ENCODE peak calls at places on chromosomes 3 and 15, in nine cellular contexts. X is lower lobe of right lung, B is cardiac fibroblast, V is psoas muscle, S is mammary epithelial cell, O is nephron progenitor cell, L is K562, G is endothelial cell, D is breast epithelium. K is an unnamed sample.
A peak's percentile ranks its signal among the peaks of the same experiment; 100 is the strongest.

GRCh38 chr15:56804908-56805307 is 71.6 kb upstream of the ZNF280D start:
- DNase-seq in O (no peak), V (no peak), G (no peak), B (peak; percentile 36), L (no peak), D (no peak), X (no peak), S (no peak), K (no peak)

GRCh38 chr15:87609474-87609873 is 647.1 kb downstream of the NTRK3 start:
- DNase-seq in X (no peak), G (no peak), B (peak; percentile 98), S (peak; percentile 74), O (no peak), L (no peak), D (no peak), V (no peak), K (no peak)

GRCh38 chr3:30646961-30647752 is 40.8 kb downstream of the TGFBR2 start:
- DNase-seq in L (no peak), S (no peak), B (no peak), G (no peak), X (no peak), D (no peak), V (no peak), O (no peak), K (no peak)

GRCh38 chr3:185716436-185717090 is 108.3 kb downstream of the IGF2BP2 start:
- DNase-seq in D (no peak), O (peak; percentile 10), V (no peak), B (peak; percentile 47), X (no peak), L (no peak), S (no peak), G (no peak), K (no peak)

GRCh38 chr15:48090666-48091065 is 30.1 kb upstream of the SLC24A5 start:
- DNase-seq in O (no peak), G (no peak), V (no peak), L (no peak), X (no peak), S (no peak), D (no peak), B (no peak), K (no peak)

GRCh38 chr3:73364517-73364916 is 260.2 kb downstream of the PDZRN3 start:
- DNase-seq in G (no peak), B (no peak), S (peak; percentile 50), L (no peak), O (no peak), D (no peak), V (no peak), X (no peak), K (no peak)

GRCh38 chr15:90819850-90820249 is 48.5 kb upstream of the FURIN start:
- DNase-seq in V (no peak), L (peak; percentile 27), D (no peak), O (no peak), G (no peak), S (no peak), X (no peak), B (no peak), K (no peak)

GRCh38 chr3:157531301-157531660 is 28.1 kb upstream of the VEPH1 start:
- DNase-seq in L (no peak), V (no peak), S (no peak), B (peak; percentile 85), X (no peak), D (no peak), O (no peak), G (no peak), K (no peak)

GRCh38 chr15:96560246-96560895 is 229.9 kb downstream of the NR2F2 start:
- DNase-seq in D (no peak), L (no peak), V (no peak), O (no peak), B (peak; percentile 33), S (peak; percentile 51), X (no peak), G (no peak), K (no peak)

GRCh38 chr15:49495993-49496747 is 73.1 kb downstream of the FGF7 start:
- DNase-seq in X (no peak), V (no peak), D (no peak), G (no peak), B (peak; percentile 68), L (no peak), O (no peak), S (no peak), K (no peak)

GRCh38 chr3:189513281-189514151 is 117.7 kb upstream of the TP63 start:
- DNase-seq in X (no peak), V (no peak), B (no peak), G (no peak), D (no peak), L (no peak), S (peak; percentile 68), O (no peak), K (no peak)

GRCh38 chr15:49247556-49248102 is 77.6 kb downstream of the GALK2 start:
- DNase-seq in S (no peak), O (no peak), V (no peak), X (no peak), G (no peak), L (no peak), D (no peak), B (peak; percentile 37), K (no peak)

DNA sequence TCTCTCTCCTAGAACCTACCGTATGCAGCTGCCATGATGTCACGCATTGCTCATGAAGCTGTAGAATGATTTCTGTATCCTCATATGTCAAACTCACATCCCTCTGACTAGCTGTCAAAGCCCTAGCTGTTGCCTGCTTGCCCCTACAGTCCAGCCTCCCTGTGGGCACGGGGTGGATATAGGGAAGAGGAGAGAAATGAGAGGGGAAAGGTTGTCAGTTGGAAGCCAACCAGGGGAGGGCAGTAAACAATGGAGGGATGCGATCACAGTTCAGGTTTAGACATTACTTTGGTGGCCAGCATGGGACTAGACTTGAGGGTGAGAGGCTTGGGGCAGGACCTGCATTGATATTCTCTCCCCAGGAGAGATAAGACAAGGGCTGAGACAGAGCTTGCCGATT is 1.7 kb upstream of the HDGFL3 start:
- DNase-seq in X (no peak), G (no peak), B (no peak), D (no peak), L (no peak), V (no peak), O (no peak), S (no peak), K (no peak)
- TF ChIP-seq CTCF in X (no peak), G (no peak), B (no peak), D (no peak), L (peak; percentile 2), V (no peak), O (no peak), S (no peak), K (no peak)

DNA sequence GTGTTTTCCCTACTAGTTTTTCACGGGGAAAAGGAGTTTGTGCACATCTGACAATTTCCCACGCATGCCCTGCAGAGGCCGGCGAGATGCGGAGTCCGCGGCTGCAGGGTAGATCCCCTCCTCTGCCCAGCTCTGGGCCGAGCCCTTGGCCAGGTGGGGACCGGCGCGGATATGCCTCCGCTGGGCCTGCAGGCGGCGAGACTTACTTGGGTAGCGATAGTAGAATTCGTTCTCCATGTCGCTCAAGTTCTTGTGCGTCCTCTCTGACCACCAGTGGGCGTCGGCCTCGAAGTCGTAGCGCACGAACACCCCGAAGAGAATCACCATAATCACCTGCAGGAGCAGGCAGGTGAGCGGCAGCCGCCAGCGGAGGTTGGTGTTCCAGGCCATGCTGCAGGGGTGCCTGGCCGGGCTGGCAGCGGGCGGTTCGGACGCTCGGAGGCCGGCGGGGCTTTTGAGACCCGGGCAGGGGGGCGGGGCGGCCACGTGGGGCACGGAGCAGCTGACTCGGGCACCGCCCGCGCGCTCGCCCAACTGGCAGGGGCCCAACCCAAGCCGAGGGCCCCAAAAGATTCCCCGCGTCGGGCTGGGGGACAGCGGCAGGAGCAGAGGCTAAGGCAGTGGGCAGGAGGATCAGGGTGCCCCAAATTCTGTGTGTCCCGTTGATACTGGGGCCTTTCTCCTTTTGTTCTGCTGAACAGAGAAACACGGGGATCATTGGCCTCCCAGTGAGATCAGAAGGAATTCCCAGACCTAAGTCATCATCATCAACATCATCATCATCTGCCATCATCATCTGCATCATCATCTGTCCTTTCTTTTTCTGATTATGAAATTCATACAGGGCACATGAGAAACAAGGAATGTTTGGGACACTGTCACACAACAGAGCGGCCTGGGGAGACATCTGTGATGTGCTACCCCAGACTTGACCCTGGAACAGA is at the start of gene RHCG:
- DNase-seq in O (peak; percentile 60), X (no peak), G (peak; percentile 55), S (peak; percentile 57), D (no peak), L (peak; percentile 45), B (peak; percentile 58), V (no peak), K (peak; percentile 56)
- TF ChIP-seq CTCF in O (peak; percentile 48), X (no peak), G (peak; percentile 57), S (peak; percentile 2), D (no peak), L (peak; percentile 74), B (peak; percentile 37), V (no peak), K (peak; percentile 71)

GRCh38 chr3:152539191-152539764 is 270.5 kb downstream of the MBNL1 start:
- DNase-seq in O (no peak), D (no peak), S (no peak), X (no peak), G (no peak), V (no peak), L (no peak), B (no peak), K (no peak)
- TF ChIP-seq CTCF in O (no peak), D (no peak), S (no peak), X (no peak), G (no peak), V (no peak), L (peak; percentile 14), B (no peak), K (no peak)

GRCh38 chr3:42633544-42633943 is 20.0 kb upstream of the ZBTB47 start:
- DNase-seq in G (no peak), X (no peak), L (no peak), S (no peak), V (no peak), D (no peak), O (no peak), B (no peak), K (no peak)

GRCh38 chr3:42638339-42638842 is 15.1 kb upstream of the ZBTB47 start:
- DNase-seq in D (no peak), S (no peak), B (no peak), O (no peak), V (no peak), L (no peak), X (no peak), G (no peak), K (no peak)

GRCh38 chr3:42632146-42632545 is 21.4 kb upstream of the ZBTB47 start:
- DNase-seq in D (no peak), X (no peak), V (no peak), G (no peak), S (peak; percentile 56), O (no peak), B (peak; percentile 42), L (no peak), K (no peak)

GRCh38 chr3:42637001-42637400 is 16.5 kb upstream of the ZBTB47 start:
- DNase-seq in L (no peak), B (no peak), O (no peak), X (no peak), V (no peak), S (no peak), G (no peak), D (no peak), K (no peak)

DNA sequence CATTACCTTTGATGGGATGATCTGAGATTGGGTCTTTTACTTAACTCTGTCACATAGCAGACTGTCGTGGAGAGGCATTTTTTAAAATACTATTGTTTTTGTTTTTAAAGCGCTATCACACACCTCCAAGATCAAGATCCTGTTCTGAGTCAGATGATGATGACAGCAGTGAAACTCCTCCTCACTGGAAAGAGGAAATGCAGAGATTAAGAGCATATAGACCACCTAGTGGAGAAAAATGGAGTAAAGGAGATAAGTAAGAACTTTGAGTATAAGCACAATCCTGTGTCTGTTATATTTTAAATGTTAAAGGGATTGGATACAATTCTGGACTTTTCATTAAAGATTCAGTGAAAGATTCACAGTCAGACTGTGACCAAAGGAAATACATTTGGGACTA is 18.4 kb upstream of the ZBTB47 start:
- DNase-seq in X (no peak), V (no peak), D (no peak), B (peak; percentile 64), L (peak; percentile 41), G (no peak), O (no peak), S (peak; percentile 33), K (no peak)
- TF ChIP-seq CTCF in X (no peak), V (no peak), D (no peak), B (peak; percentile 15), L (peak; percentile 69), G (no peak), O (no peak), S (no peak), K (no peak)

K was measured in progenitor cell of endocrine pancreas.